ENCODE peak calls at places on chromosomes 1 and 21, in six cellular contexts. U, K, F, Z, R and H are unnamed samples.

GRCh38 chr21:40841524-40842196 is 5.3 kb downstream of the DSCAM start:
- DNase-seq in U (no peak), K (no peak), F (no peak), Z (no peak), R (no peak), H (peak)

GRCh38 chr1:173823776-173824314 is 628 bp upstream of the DARS2 start:
- DNase-seq in U (no peak), K (no peak), F (no peak), Z (no peak), R (no peak), H (no peak)

GRCh38 chr1:246599315-246599714 is 33.1 kb downstream of the CNST start:
- DNase-seq in U (no peak), K (no peak), F (no peak), Z (no peak), R (no peak), H (no peak)

GRCh38 chr1:23590058-23590783 is 30.9 kb upstream of the ID3 start:
- DNase-seq in U (no peak), K (no peak), F (no peak), Z (no peak), R (no peak), H (no peak)

GRCh38 chr1:157487430-157487829 is 64.9 kb downstream of the FCRL5 start:
- DNase-seq in U (no peak), K (no peak), F (no peak), Z (no peak), R (no peak), H (no peak)

GRCh38 chr21:17784604-17785402 is 34.4 kb downstream of the C21orf91 start:
- DNase-seq in U (no peak), K (no peak), F (no peak), Z (no peak), R (no peak), H (no peak)

GRCh38 chr1:93576346-93576745 is 105.3 kb downstream of the BCAR3 start:
- DNase-seq in U (no peak), K (peak), F (no peak), Z (no peak), R (no peak), H (no peak)

GRCh38 chr1:151728151-151728711 is 6.9 kb downstream of the RIIAD1 start:
- DNase-seq in U (no peak), K (no peak), F (no peak), Z (peak), R (no peak), H (no peak)

GRCh38 chr1:79117376-79117775 is 110.8 kb upstream of the ADGRL4 start:
- DNase-seq in U (no peak), K (no peak), F (no peak), Z (no peak), R (no peak), H (no peak)

GRCh38 chr1:93394514-93394913 is 48.8 kb downstream of the DR1 start:
- DNase-seq in U (no peak), K (no peak), F (no peak), Z (no peak), R (no peak), H (no peak)

GRCh38 chr1:207115269-207115668 is 11.2 kb downstream of the C4BPA start:
- DNase-seq in U (no peak), K (no peak), F (no peak), Z (peak), R (no peak), H (no peak)

GRCh38 chr1:151715726-151716404 is 738 bp downstream of the CELF3 start:
- DNase-seq in U (no peak), K (no peak), F (no peak), Z (no peak), R (no peak), H (no peak)

GRCh38 chr1:97904528-97904927 is 16.3 kb downstream of the DPYD start:
- DNase-seq in U (no peak), K (no peak), F (no peak), Z (no peak), R (no peak), H (no peak)

GRCh38 chr1:110455151-110455550 is 4.2 kb downstream of the PROK1 start:
- DNase-seq in U (no peak), K (peak), F (no peak), Z (no peak), R (peak), H (peak)

GRCh38 chr1:36206323-36206858 is 17.9 kb upstream of the THRAP3 start:
- DNase-seq in U (no peak), K (no peak), F (no peak), Z (no peak), R (no peak), H (peak)

GRCh38 chr1:159088050-159088449 is 11.5 kb upstream of the AIM2 start:
- DNase-seq in U (no peak), K (no peak), F (no peak), Z (peak), R (no peak), H (no peak)